ENCODE peak calls at places on chromosomes 5 and 9, in six cellular contexts. W is tibial artery; E is fibroblast of pulmonary artery; P is AG04449; K is CD8-positive, alpha-beta T cell; L is A673. Q is an unnamed sample.

GRCh38 chr9:2354216-2354615 is 267.4 kb upstream of the VLDLR start:
- DNase-seq in W (no peak), E (no peak), P (no peak), K (no peak), L (no peak), Q (no peak)

GRCh38 chr5:38323645-38324295 is 65.4 kb downstream of the EGFLAM start:
- DNase-seq in W (no peak), E (peak; percentile 39), P (peak; percentile 16), K (no peak), L (no peak), Q (no peak)

GRCh38 chr5:35634326-35634725 is 16.7 kb downstream of the SPEF2 start:
- DNase-seq in W (no peak), E (no peak), P (no peak), K (no peak), L (no peak), Q (no peak)

GRCh38 chr9:128702445-128702948 is at the start of gene PKN3:
- DNase-seq in W (peak; percentile 80), E (peak; percentile 75), P (no peak), K (peak; percentile 90), L (peak; percentile 92), Q (no peak)

GRCh38 chr5:58149345-58149744 is 310.5 kb downstream of the PLK2 start:
- DNase-seq in W (no peak), E (no peak), P (no peak), K (no peak), L (no peak), Q (no peak)

GRCh38 chr5:150436141-150436680 is 13.3 kb downstream of the RPS14 start:
- DNase-seq in W (peak; percentile 93), E (peak; percentile 91), P (peak; percentile 14), K (peak; percentile 93), L (peak; percentile 91), Q (peak; percentile 50)

GRCh38 chr5:58452566-58453258 is 7.2 kb downstream of the PLK2 start:
- DNase-seq in W (no peak), E (peak; percentile 72), P (no peak), K (no peak), L (no peak), Q (no peak)

GRCh38 chr5:126780165-126780827 is 3.4 kb downstream of the LMNB1 start:
- DNase-seq in W (peak; percentile 38), E (peak; percentile 84), P (no peak), K (peak; percentile 53), L (peak; percentile 85), Q (peak; percentile 46)

GRCh38 chr5:111278824-111279504 is 54.8 kb downstream of the CAMK4 start:
- DNase-seq in W (peak; percentile 38), E (peak; percentile 59), P (no peak), K (peak; percentile 93), L (peak; percentile 72), Q (peak; percentile 8)

GRCh38 chr9:134381671-134382505 is 55.6 kb downstream of the RXRA start:
- DNase-seq in W (no peak), E (no peak), P (no peak), K (peak; percentile 70), L (no peak), Q (no peak)

GRCh38 chr5:40480392-40480791 is 199.3 kb upstream of the PTGER4 start:
- DNase-seq in W (no peak), E (no peak), P (no peak), K (no peak), L (no peak), Q (no peak)

GRCh38 chr5:100803391-100803790 is 99.7 kb downstream of the ST8SIA4 start:
- DNase-seq in W (no peak), E (peak; percentile 29), P (no peak), K (no peak), L (no peak), Q (no peak)

GRCh38 chr9:124264812-124265211 is 7.1 kb downstream of the NEK6 start:
- DNase-seq in W (no peak), E (no peak), P (no peak), K (no peak), L (no peak), Q (no peak)

GRCh38 chr9:84296146-84296843 is 44.3 kb downstream of the SLC28A3 start:
- DNase-seq in W (no peak), E (peak; percentile 64), P (peak; percentile 59), K (no peak), L (no peak), Q (no peak)

GRCh38 chr5:91007780-91008402 is 375.2 kb downstream of the ARRDC3 start:
- DNase-seq in W (no peak), E (no peak), P (no peak), K (no peak), L (no peak), Q (no peak)

GRCh38 chr5:92518318-92518913 is 1062.6 kb downstream of the NR2F1-AS1 start:
- DNase-seq in W (no peak), E (peak; percentile 67), P (no peak), K (no peak), L (peak; percentile 31), Q (no peak)

GRCh38 chr5:51345106-51345505 is 38.1 kb upstream of the ISL1 start:
- DNase-seq in W (no peak), E (peak; percentile 34), P (no peak), K (no peak), L (no peak), Q (no peak)

GRCh38 chr5:12330993-12331588 is 426.8 kb upstream of the CTNND2 start:
- DNase-seq in W (no peak), E (no peak), P (no peak), K (no peak), L (no peak), Q (no peak)

GRCh38 chr5:115069087-115069968 is 100.4 kb downstream of the TRIM36 start:
- DNase-seq in W (peak; percentile 25), E (peak; percentile 61), P (peak; percentile 41), K (no peak), L (peak; percentile 74), Q (peak; percentile 59)

GRCh38 chr5:56986631-56986957 is 34.7 kb upstream of the MIER3 start:
- DNase-seq in W (no peak), E (no peak), P (peak; percentile 4), K (no peak), L (no peak), Q (no peak)

GRCh38 chr9:126505697-126506346 is 107.9 kb upstream of the LMX1B start:
- DNase-seq in W (peak; percentile 7), E (no peak), P (no peak), K (no peak), L (no peak), Q (no peak)

GRCh38 chr5:87074934-87075541 is 192.6 kb upstream of the RASA1 start:
- DNase-seq in W (no peak), E (no peak), P (no peak), K (peak; percentile 64), L (no peak), Q (no peak)

GRCh38 chr9:77598510-77598909 is 49.6 kb downstream of the GNA14 start:
- DNase-seq in W (no peak), E (peak; percentile 93), P (no peak), K (no peak), L (peak; percentile 77), Q (no peak)

GRCh38 chr5:1791176-1791575 is 8.5 kb downstream of the MRPL36 start:
- DNase-seq in W (no peak), E (no peak), P (no peak), K (no peak), L (no peak), Q (no peak)

GRCh38 chr5:1788200-1788599 is 11.4 kb downstream of the MRPL36 start:
- DNase-seq in W (no peak), E (no peak), P (no peak), K (no peak), L (no peak), Q (no peak)

GRCh38 chr5:1788828-1789227 is 10.8 kb downstream of the MRPL36 start:
- DNase-seq in W (no peak), E (no peak), P (no peak), K (no peak), L (no peak), Q (no peak)

GRCh38 chr5:1787472-1788047 is 12.1 kb downstream of the MRPL36 start:
- DNase-seq in W (no peak), E (no peak), P (no peak), K (no peak), L (no peak), Q (no peak)

DNA sequence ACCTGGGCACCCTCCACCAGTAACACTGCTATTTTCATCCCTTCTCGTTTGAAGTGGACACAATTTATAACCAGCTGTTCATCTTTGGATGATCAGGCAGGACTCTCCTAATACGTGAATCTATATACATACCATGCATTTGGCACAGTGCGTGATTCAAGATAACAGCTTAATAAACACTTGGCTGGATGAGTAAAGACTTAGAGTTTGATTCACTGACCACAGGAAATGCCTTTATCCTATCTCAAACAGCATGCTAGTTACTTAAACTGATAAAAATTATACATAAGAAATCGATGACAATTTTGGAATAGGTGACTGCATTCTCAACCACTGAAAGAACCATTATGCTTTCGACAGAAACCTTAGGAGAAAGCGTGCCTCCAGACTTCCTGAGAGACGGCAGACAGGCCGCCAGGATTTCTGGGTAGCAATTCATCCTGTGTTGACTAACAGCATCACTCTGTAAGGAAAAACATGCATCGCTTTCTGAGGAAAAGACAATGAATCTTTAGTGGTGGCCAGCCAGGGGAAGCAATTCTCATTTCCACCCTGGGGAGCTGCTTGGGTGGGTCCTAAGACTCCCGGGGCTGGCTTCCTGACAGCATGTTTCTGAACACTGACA is 9.7 kb downstream of the MRPL36 start:
- DNase-seq in W (no peak), E (peak; percentile 72), P (peak; percentile 69), K (no peak), L (peak; percentile 84), Q (no peak)
- H3K4me3 ChIP-seq in W (no peak overlapping the region), E (peak overlapping the region; percentile 9), P (peak overlapping the region; percentile 33), K (no peak overlapping the region), L (no peak overlapping the region), Q (no peak overlapping the region)

GRCh38 chr5:94241288-94241651 is 377.1 kb downstream of the KIAA0825 start:
- DNase-seq in W (no peak), E (peak; percentile 18), P (no peak), K (no peak), L (no peak), Q (no peak)
- TF ChIP-seq CTCF in W (no peak), E (no peak), P (no peak), K (no peak), L (no peak), Q (no peak)

DNA sequence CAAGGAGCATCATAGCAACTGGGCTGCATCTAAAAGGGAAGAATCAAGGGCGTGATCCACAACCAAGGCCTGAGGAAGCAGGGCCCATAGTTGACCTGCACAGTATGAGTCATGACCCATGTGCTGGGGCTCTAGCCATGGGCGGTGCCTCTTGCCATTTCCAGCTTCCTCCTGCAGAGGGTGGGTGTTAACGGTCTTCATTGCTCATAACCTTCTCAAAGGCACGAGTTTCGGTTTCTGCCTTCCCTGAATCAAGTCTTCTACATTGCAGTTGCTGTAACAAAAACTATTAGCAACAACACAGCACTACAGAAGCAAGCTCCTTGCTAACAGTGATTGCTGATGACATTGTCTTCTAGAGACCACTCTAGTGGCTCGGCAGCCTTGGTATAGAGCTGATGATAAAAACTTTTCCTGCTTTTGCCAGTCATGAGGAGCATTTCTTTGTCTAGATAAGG is 66.9 kb downstream of the CTSL start:
- DNase-seq in W (peak; percentile 81), E (peak; percentile 82), P (no peak), K (no peak), L (no peak), Q (no peak)
- H3K4me3 ChIP-seq in W (no peak overlapping the region), E (no peak overlapping the region), P (no peak overlapping the region), K (no peak overlapping the region), L (no peak overlapping the region), Q (no peak overlapping the region)

DNA sequence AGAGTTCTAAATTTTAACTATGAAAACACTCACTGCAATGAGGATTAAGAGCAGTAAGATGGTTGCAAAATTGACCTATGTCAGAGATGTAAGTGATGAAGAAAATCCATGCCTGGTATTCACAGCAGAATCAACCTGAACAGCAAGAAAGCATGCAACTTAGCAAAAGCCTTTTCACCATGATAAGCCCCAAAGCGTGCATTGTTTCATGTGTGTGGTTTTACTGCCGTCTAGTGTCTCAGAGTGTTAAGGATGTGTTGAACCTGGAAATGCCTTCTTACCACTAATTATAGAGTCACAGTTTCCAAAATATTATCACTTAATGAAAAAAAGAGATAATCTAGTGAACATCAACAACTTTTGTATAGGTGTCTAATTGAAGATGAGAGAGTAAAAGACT is 415.2 kb upstream of the TRPC7 start:
- DNase-seq in W (no peak), E (no peak), P (no peak), K (no peak), L (no peak), Q (no peak)
- TF ChIP-seq CTCF in W (no peak), E (no peak), P (no peak), K (no peak), L (peak; percentile 14), Q (peak; percentile 39)